ENCODE peak calls at places on chromosomes 12 and 14, in five cellular contexts. R, X, H, I and P are unnamed samples.

GRCh38 chr12:92942905-92943304 is 13.8 kb upstream of the EEA1 start:
- DNase-seq in H (no peak), X (no peak), R (peak), I (no peak), P (no peak)

GRCh38 chr14:68528031-68528687 is 264.7 kb downstream of the ZFP36L1 start:
- DNase-seq in H (no peak), R (no peak), I (no peak), X (no peak), P (no peak)

GRCh38 chr14:90426663-90427062 is 29.8 kb downstream of the CALM1 start:
- DNase-seq in R (peak), X (no peak), H (no peak), I (no peak), P (no peak)

GRCh38 chr12:45644521-45644920 is 85.0 kb upstream of the ARID2 start:
- DNase-seq in H (no peak), R (peak), I (no peak), X (no peak), P (peak)

GRCh38 chr14:68970096-68970612 is 8.9 kb downstream of the ACTN1 start:
- DNase-seq in I (no peak), X (no peak), H (no peak), R (no peak), P (no peak)

GRCh38 chr12:115201928-115202327 is 518.0 kb upstream of the TBX3 start:
- DNase-seq in X (no peak), R (no peak), I (no peak), H (no peak), P (peak)

GRCh38 chr14:95541932-95542554 is 7.2 kb downstream of the GLRX5 start:
- DNase-seq in R (no peak), I (no peak), X (no peak), H (no peak), P (no peak)

GRCh38 chr12:75863475-75863874 is 168.1 kb downstream of the PHLDA1 start:
- DNase-seq in I (peak), H (no peak), R (peak), X (no peak), P (no peak)

GRCh38 chr14:102849522-102850379 is 72.5 kb downstream of the TRAF3 start:
- DNase-seq in X (no peak), I (peak), H (no peak), R (peak), P (no peak)

GRCh38 chr12:53972152-53972702 is 699 bp upstream of the HOXC11 start:
- DNase-seq in R (peak), X (no peak), I (no peak), H (no peak), P (peak)

GRCh38 chr12:7021956-7022355 is 3.7 kb upstream of the LPCAT3 start:
- DNase-seq in X (no peak), H (no peak), I (no peak), R (peak), P (no peak)

GRCh38 chr14:49033131-49033530 is 553.0 kb downstream of the RPS29 start:
- DNase-seq in I (no peak), X (no peak), H (no peak), R (no peak), P (no peak)

GRCh38 chr14:102500724-102501123 is 8.9 kb downstream of the ANKRD9 start:
- DNase-seq in X (no peak), I (no peak), H (no peak), R (no peak), P (no peak)

GRCh38 chr14:20438664-20439063 is 2.7 kb upstream of the KLHL33 start:
- DNase-seq in I (no peak), X (no peak), R (no peak), H (no peak), P (no peak)

GRCh38 chr14:20434701-20435453 is 1.1 kb downstream of the KLHL33 start:
- DNase-seq in X (no peak), H (no peak), I (no peak), R (no peak), P (no peak)

GRCh38 chr14:20440465-20440864 is 4.5 kb upstream of the KLHL33 start:
- DNase-seq in I (no peak), H (no peak), X (no peak), R (no peak), P (no peak)

GRCh38 chr14:20436363-20436755 is 393 bp upstream of the KLHL33 start:
- DNase-seq in X (no peak), R (peak), H (no peak), I (no peak), P (no peak)

DNA sequence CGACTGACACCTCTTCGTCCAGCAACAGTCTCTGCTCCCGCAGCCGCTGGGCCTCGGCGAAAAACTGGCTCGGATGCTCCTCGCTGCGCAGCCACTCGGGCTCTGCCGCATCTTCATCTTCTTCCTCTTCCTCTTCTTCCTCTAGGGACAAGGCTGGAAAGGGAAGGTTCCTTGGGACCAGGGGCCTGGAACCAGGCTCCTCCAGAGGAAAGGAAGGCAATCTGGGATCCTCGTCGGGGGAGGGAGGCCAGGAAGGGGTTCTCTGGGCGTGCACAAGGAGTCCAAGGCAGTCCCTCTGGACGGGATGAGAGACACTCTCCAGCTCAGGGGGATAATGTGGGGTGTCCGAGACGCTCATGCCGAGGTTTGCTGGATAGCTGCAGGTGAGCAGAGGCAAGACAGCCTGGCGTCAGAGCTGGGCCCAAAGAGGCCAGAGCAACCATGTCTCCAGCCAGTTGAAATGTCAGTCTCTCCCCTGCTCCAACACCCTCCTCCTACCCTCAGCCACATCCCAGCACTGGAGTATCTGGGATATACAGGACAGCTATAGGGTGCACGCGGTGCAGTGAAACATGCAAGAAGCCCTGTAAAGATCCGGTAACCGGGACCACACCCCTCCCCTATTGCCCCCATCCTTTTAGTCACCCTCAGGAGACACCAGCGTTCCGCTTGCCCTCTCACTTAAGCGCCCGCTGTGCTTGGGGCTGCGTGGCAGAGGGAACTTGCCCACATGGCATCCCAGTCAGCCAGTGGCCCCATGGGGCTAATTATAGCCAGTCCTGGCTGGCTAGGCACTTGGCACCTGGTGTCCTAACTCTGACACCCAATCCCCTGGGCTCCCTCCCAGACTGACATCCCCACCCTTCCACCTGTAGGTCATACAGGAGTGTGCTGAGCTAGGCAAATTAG is at the start of gene KLHL33:
- DNase-seq in R (no peak), H (no peak), X (no peak), I (no peak), P (no peak)
- H3K4me3 ChIP-seq in R (no peak), H (no peak), X (no peak), I (no peak), P (no peak)

DNA sequence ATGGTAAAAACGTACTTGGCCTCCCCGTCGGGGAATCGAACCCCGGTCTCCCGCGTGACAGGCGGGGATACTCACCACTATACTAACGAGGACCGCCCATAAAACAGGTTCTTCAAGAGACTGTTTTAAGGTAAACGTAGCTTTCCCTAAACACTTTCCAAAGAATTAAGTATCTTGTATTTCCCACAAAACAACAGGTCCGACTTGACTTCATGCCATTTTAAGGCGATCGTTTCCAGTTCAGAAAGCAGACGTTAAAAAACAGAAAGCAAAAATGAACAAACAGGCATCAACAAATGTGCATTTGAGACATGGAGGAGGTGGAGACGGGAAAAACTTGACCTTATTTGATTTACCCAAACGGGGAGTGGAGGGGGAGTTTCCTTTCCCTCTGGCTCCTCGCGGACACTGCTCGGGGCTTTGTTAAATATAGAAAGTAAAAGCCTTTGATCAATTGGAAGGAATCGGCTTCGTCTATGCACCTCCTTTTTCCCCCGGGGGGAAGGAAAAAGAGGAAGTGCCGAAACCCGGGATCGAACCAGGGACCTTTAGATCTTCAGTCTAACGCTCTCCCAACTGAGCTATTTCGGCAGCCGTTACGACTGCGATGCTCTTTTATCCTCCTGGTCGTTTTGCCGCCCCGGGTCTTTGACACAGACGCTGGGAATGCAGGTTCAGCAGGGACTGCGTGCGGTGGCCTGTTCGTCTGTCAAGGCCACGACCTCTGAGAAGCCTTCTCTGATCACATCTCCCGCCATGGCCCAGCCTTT is 13.1 kb upstream of the UBC start:
- DNase-seq in R (peak), X (peak), H (peak), I (peak), P (peak)
- TF ChIP-seq EZH2phosphoT487 in R (no peak), X (no peak), H (no peak), I (no peak), P (no peak)

GRCh38 chr12:14663002-14663401 is 33.4 kb downstream of the GUCY2C start:
- DNase-seq in I (no peak), X (no peak), R (no peak), H (no peak), P (no peak)
- H2AFZ ChIP-seq in I (no peak), X (no peak), R (no peak), H (no peak), P (no peak)

GRCh38 chr12:104460041-104460757 is 3.5 kb downstream of the CHST11 start:
- DNase-seq in I (no peak), X (no peak), R (no peak), H (no peak), P (no peak)
- H3K4me3 ChIP-seq in I (no peak), X (no peak), R (no peak), H (no peak), P (no peak)

GRCh38 chr12:2751230-2751629 is 43.5 kb upstream of the FKBP4 start:
- DNase-seq in R (no peak), I (no peak), H (no peak), X (no peak), P (no peak)

GRCh38 chr12:2750185-2750584 is 44.6 kb upstream of the FKBP4 start:
- DNase-seq in R (no peak), I (no peak), H (no peak), X (no peak), P (no peak)

GRCh38 chr12:2753536-2753935 is 41.2 kb upstream of the FKBP4 start:
- DNase-seq in X (peak), H (no peak), I (no peak), R (no peak), P (no peak)

GRCh38 chr12:2752676-2753371 is 41.9 kb upstream of the FKBP4 start:
- DNase-seq in H (peak), R (peak), I (peak), X (peak), P (peak)

GRCh38 chr12:2751686-2752085 is 43.1 kb upstream of the FKBP4 start:
- DNase-seq in I (no peak), X (peak), H (no peak), R (no peak), P (no peak)
- TF ChIP-seq EZH2phosphoT487 in I (no peak), X (no peak), H (no peak), R (no peak), P (no peak)

DNA sequence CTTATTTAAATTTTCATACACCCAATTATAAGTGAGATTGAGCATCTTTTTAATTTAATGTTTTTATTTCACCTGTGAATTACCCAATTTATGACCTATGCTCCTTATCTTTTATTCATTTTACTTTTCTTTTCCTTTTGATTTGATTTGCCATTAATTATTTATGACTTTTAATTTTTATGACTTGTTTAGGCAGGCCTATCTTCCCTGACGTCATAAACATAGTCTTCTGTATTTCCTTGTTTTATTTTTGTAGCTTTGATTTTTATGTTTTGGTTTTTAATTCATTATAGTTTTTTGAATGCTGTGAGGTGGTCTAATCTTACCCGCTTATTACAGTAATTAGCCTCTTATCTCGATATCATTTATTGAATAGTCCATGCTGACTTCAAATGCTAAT is 467.1 kb upstream of the FAR2 start:
- DNase-seq in R (no peak), I (no peak), X (no peak), H (no peak), P (no peak)
- H2AFZ ChIP-seq in R (no peak), I (no peak), X (no peak), H (no peak), P (no peak)

GRCh38 chr12:123393747-123394146 is 9.8 kb downstream of the KMT5A start:
- DNase-seq in X (no peak), I (no peak), R (peak), H (no peak), P (no peak)

GRCh38 chr12:123390415-123391093 is 6.6 kb downstream of the KMT5A start:
- DNase-seq in I (no peak), H (no peak), R (peak), X (no peak), P (no peak)

GRCh38 chr12:123388948-123389559 is 5.1 kb downstream of the KMT5A start:
- DNase-seq in X (no peak), R (peak), I (no peak), H (no peak), P (no peak)

GRCh38 chr12:123389560-123390351 is 5.8 kb downstream of the KMT5A start:
- DNase-seq in R (peak), H (no peak), I (peak), X (peak), P (peak)

GRCh38 chr12:123391546-123392343 is 7.8 kb downstream of the KMT5A start:
- DNase-seq in I (no peak), X (no peak), H (no peak), R (peak), P (no peak)
- H3K4me3 ChIP-seq in I (no peak), X (no peak), H (no peak), R (peak), P (no peak)

DNA sequence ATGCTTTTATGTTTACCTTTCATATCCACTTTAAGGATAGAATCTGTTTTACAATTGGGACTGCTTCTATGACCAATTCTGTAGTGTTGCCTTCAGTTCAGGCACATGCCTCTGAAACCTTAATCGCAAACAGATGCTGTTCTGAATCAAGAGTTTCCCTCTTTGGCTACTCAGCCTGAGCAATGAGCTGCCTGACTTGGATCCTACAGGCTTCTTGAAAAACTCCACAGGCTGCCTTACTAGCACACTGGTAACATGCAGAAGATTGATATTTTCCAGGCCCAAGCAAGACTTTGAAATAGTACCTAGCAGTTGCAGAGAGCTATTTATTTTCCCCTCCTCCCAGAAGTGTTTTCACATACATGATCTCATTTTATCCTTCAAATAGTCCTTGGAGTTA is 34.8 kb upstream of the PMCH start:
- DNase-seq in X (no peak), R (peak), I (peak), H (no peak), P (no peak)
- TF ChIP-seq EZH2phosphoT487 in X (no peak), R (no peak), I (no peak), H (no peak), P (no peak)

DNA sequence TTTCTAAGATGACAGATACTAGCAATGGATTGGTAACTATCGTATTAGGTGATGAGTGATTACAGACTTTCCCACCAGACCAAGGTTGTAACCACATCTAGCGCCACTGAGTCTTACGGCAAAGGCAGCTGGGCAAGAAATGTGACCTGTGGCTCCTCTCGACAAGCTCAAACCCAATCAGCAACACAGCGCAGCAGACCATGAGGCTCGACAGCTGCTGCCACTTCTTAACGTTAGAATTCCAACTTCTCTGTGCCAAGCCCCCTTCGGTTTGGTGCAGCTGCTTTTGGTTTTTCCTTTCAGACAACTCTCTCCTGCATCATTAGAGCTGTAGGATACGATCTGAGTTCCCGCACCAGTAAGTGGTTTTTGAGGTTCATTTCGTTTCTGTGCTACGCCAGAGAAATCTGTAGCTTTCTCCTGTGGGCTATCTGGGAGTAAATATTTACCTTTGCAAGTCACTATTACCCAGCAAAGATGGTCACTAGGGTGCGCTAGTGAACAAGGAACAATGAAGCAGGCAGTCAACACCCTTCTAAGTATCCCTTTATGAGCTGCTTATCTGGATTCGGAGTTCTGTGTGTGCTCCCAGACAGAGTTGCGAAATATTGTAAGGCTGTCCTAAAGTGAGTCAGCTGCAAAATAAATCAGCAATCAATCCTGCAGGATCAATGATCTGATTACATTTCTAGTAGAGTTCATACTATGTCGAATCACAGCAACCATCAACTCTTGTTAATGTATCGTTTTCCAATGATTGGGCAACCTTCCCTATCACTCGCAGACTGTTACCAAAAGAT is 133.8 kb downstream of the KCNK10 start:
- DNase-seq in X (peak), I (peak), H (peak), R (peak), P (peak)
- H2AFZ ChIP-seq in X (peak), I (peak), H (no peak), R (peak), P (peak)